ENCODE peak calls at places on chromosomes 6 and 20, in six cellular contexts. L, U, B, P, X and S are unnamed samples.
A peak's percentile ranks its signal among the peaks of the same experiment; 100 is the strongest.

GRCh38 chr6:133804263-133804662 is 84.7 kb upstream of the TCF21 start:
- DNase-seq in X (no peak), B (no peak), P (no peak), U (no peak), L (peak; percentile 21), S (no peak)

GRCh38 chr6:127402890-127403617 is 56.1 kb downstream of the KIAA0408 start:
- DNase-seq in U (no peak), P (no peak), B (no peak), L (no peak), X (no peak), S (no peak)

GRCh38 chr6:157679605-157680580 is 143.2 kb upstream of the SNX9 start:
- DNase-seq in P (no peak), B (no peak), U (no peak), L (no peak), X (no peak), S (no peak)

GRCh38 chr6:88115307-88115706 is 50.8 kb downstream of the CNR1 start:
- DNase-seq in B (no peak), U (no peak), L (no peak), X (no peak), P (no peak), S (no peak)

GRCh38 chr6:158894192-158894591 is 75.0 kb upstream of the EZR start:
- DNase-seq in P (no peak), U (no peak), X (no peak), L (no peak), B (no peak), S (peak; percentile 35)

GRCh38 chr6:166997768-166998255 is 1.4 kb upstream of the CEP43 start:
- DNase-seq in U (peak; percentile 67), P (peak; percentile 47), L (peak; percentile 30), B (peak; percentile 30), X (peak; percentile 78), S (peak; percentile 74)

GRCh38 chr6:50952092-50952932 is 133.6 kb downstream of the TFAP2B start:
- DNase-seq in L (no peak), P (no peak), B (no peak), U (no peak), X (no peak), S (no peak)

GRCh38 chr20:24382775-24383174 is 86.7 kb upstream of the SYNDIG1 start:
- DNase-seq in U (no peak), B (no peak), P (no peak), L (peak; percentile 58), X (no peak), S (no peak)

GRCh38 chr6:47407295-47408281 is 70.0 kb upstream of the CD2AP start:
- DNase-seq in L (no peak), P (no peak), X (no peak), B (no peak), U (no peak), S (no peak)

GRCh38 chr6:35067234-35067633 is 73.9 kb downstream of the TCP11 start:
- DNase-seq in U (no peak), X (no peak), B (no peak), P (no peak), L (no peak), S (no peak)

GRCh38 chr6:19231878-19232519 is 605.2 kb upstream of the ID4 start:
- DNase-seq in B (no peak), X (no peak), P (no peak), U (no peak), L (no peak), S (no peak)

GRCh38 chr6:18416341-18416679 is 29.2 kb downstream of the RNF144B start:
- DNase-seq in X (no peak), B (no peak), U (no peak), L (no peak), P (no peak), S (no peak)

GRCh38 chr6:134721095-134721400 is 228.9 kb downstream of the ALDH8A1 start:
- DNase-seq in B (no peak), L (no peak), P (no peak), U (no peak), X (no peak), S (no peak)

GRCh38 chr6:157864185-157864761 is 41.2 kb downstream of the SNX9 start:
- DNase-seq in L (no peak), P (no peak), B (no peak), X (no peak), U (no peak), S (no peak)

GRCh38 chr20:8581451-8582183 is 449.6 kb downstream of the PLCB1 start:
- DNase-seq in L (no peak), X (no peak), P (no peak), U (no peak), B (no peak), S (no peak)

GRCh38 chr20:23151008-23151703 is 65.0 kb upstream of the CD93 start:
- DNase-seq in B (no peak), P (no peak), U (no peak), L (no peak), X (peak; percentile 32), S (no peak)

GRCh38 chr6:6125495-6125894 is 118.8 kb upstream of the NRN1 start:
- DNase-seq in B (no peak), U (no peak), L (no peak), X (no peak), P (no peak), S (no peak)

GRCh38 chr6:23282243-23283021 is 713.1 kb downstream of the HDGFL1 start:
- DNase-seq in U (no peak), P (no peak), B (no peak), L (no peak), X (no peak), S (no peak)

GRCh38 chr6:43460032-43460431 is 4.7 kb upstream of the DLK2 start:
- DNase-seq in B (no peak), X (no peak), U (no peak), P (no peak), L (no peak), S (no peak)

GRCh38 chr6:151052021-151052646 is 186.6 kb downstream of the MTHFD1L start:
- DNase-seq in U (no peak), X (no peak), B (no peak), L (no peak), P (no peak), S (no peak)

GRCh38 chr6:6746970-6747338 is 158.4 kb downstream of the LY86 start:
- DNase-seq in X (no peak), B (no peak), U (no peak), L (no peak), P (no peak), S (no peak)

GRCh38 chr20:25361287-25361683 is 29.4 kb downstream of the ABHD12 start:
- DNase-seq in U (no peak), P (no peak), B (no peak), X (no peak), L (no peak), S (peak; percentile 29)

GRCh38 chr6:145214570-145214969 is 520.8 kb downstream of the EPM2A start:
- DNase-seq in X (no peak), U (peak; percentile 74), L (no peak), B (no peak), P (no peak), S (no peak)

GRCh38 chr6:16681260-16681873 is 79.9 kb downstream of the ATXN1 start:
- DNase-seq in L (no peak), U (no peak), X (no peak), B (no peak), P (peak; percentile 28), S (peak; percentile 58)

GRCh38 chr20:5349448-5349847 is 32.7 kb upstream of the PROKR2 start:
- DNase-seq in X (no peak), P (no peak), L (no peak), U (no peak), B (no peak), S (no peak)

GRCh38 chr6:3987072-3987471 is 91.9 kb downstream of the FAM217A start:
- DNase-seq in L (no peak), X (no peak), B (no peak), P (no peak), U (no peak), S (no peak)

GRCh38 chr6:70234561-70235236 is 68.2 kb downstream of the COL9A1 start:
- DNase-seq in L (no peak), B (no peak), X (no peak), U (no peak), P (no peak), S (no peak)

GRCh38 chr20:54207053-54207742 is 689 bp upstream of the PFDN4 start:
- DNase-seq in B (no peak), X (no peak), L (no peak), U (no peak), P (no peak), S (no peak)
- H3K4me3 ChIP-seq in B (peak overlapping the region; percentile 89), X (peak overlapping the region; percentile 98), L (peak overlapping the region; percentile 62), U (peak overlapping the region; percentile 88), P (peak overlapping the region; percentile 97), S (peak overlapping the region; percentile 96)

DNA sequence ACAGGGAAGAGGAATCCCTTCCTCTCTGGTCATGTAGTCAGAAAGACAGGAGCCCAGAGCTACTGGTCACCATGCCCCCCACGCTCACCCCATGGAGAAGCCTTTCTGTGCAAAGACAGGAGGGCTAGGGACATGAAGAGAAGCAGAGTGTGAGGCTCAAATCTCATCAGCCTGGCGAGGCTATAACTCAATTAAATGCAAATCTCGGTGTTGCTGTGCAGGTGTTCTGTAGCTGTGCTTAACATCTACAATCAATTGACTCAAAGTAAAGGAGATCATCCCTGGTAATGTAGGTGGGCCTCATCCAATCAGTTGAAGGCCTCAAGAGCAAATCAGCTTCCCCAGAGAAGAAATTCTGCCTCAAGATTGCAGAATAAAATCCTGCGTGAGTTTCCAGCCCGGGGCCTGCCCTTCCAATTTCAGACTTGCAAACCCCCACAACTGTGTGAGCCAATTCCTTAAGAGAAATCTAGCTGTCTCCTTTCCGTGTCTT is 64.4 kb downstream of the CHMP4B start:
- DNase-seq in U (no peak), L (no peak), B (no peak), P (no peak), X (no peak), S (no peak)
- H3K9me3 ChIP-seq in U (peaks cover 2% of the 10 kb centered on the region), L (peaks cover 7% of the 10 kb centered on the region), B (no peaks in the 10 kb centered on the region), P (peaks cover 24% of the 10 kb centered on the region), X (no peaks in the 10 kb centered on the region), S (peaks cover 10% of the 10 kb centered on the region)

DNA sequence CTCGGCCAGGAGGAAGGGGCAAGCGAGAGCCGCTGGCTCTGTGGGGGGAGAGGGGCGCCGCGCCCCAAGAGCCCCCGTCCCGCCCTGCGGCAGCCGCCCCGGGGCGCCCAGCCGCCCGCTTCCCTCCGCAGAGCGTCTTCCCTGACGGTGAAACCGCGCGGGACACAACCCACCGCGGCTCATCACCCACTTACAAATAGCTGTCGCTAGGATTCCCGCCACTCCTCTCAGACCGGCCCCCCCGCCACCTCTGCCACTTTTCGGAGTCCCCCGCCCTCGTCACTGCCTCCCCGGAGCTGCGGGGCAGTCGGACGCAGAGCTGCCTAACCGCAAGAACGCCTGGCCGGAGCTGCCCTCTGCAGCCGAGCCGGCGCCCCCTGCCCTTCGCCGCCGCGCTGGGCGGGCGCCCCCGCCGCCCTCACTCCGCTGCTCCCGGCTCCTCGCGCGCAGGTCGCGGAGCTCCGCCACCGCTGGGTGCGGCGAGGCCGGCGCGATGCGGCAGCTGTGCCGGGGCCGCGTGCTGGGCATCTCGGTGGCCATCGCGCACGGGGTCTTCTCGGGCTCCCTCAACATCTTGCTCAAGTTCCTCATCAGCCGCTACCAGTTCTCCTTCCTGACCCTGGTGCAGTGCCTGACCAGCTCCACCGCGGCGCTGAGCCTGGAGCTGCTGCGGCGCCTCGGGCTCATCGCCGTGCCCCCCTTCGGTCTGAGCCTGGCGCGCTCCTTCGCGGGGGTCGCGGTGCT is at the start of gene SLC35D3:
- DNase-seq in P (no peak), X (no peak), L (no peak), U (no peak), B (no peak), S (no peak)
- H3K27me3 ChIP-seq in P (peaks cover 74% of the 10 kb centered on the region), X (no peaks in the 10 kb centered on the region), L (peaks cover 10% of the 10 kb centered on the region), U (no peaks in the 10 kb centered on the region), B (peaks cover 39% of the 10 kb centered on the region), S (peaks cover 20% of the 10 kb centered on the region)

DNA sequence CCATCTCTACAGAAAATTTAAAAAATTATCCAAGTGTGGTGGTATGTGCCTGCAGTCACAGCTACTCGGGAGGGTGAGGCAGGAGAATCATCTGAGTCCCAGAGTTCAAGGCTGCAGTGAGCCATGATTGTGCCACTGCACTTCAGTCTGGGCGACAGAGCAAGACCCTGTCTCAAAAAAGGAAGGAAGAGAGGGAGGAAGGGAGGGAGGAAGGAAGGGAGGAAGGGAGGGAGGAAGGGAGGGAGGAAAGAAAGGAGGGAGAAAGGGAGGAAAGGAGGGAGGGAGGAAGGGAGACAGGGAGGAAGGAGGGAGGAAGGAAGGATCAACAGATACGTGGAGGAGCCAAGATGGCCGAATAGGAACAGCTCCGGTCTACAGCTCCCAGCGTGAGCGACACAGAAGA is 90.1 kb downstream of the ZNF217 start:
- DNase-seq in U (no peak), X (no peak), L (no peak), P (no peak), B (no peak), S (no peak)
- H3K4me3 ChIP-seq in U (no peak overlapping the region), X (no peak overlapping the region), L (no peak overlapping the region), P (no peak overlapping the region), B (no peak overlapping the region), S (no peak overlapping the region)